ENCODE peak calls at places on chromosomes 2 and 18, in four cellular contexts. One of them, this sample, is unnamed.

GRCh38 chr2:111896007-111896406 is 2.4 kb upstream of the MERTK start:
- DNase-seq in DND-41: no peak
- DNase-seq in K562: peak
- DNase-seq in HCT116: no peak
- DNase-seq in this sample: no peak

GRCh38 chr2:204625135-204625534 is 79.9 kb downstream of the PARD3B start:
- DNase-seq in K562: no peak
- DNase-seq in DND-41: no peak
- DNase-seq in HCT116: no peak
- DNase-seq in this sample: no peak

GRCh38 chr18:52156166-52156565 is 183.8 kb upstream of the DCC start:
- DNase-seq in K562: no peak
- DNase-seq in DND-41: no peak
- DNase-seq in HCT116: no peak
- DNase-seq in this sample: no peak

GRCh38 chr2:219459460-219460311 is 25.0 kb downstream of the SPEG start:
- DNase-seq in DND-41: peak
- DNase-seq in K562: peak
- DNase-seq in HCT116: no peak
- DNase-seq in this sample: no peak

GRCh38 chr18:59783138-59783537 is 85.9 kb upstream of the CCBE1 start:
- DNase-seq in DND-41: peak
- DNase-seq in HCT116: peak
- DNase-seq in K562: peak
- DNase-seq in this sample: no peak

GRCh38 chr2:19576411-19576810 is 218.0 kb upstream of the OSR1 start:
- DNase-seq in HCT116: no peak
- DNase-seq in DND-41: no peak
- DNase-seq in K562: no peak
- DNase-seq in this sample: peak

GRCh38 chr2:28206786-28207185 is 185.9 kb upstream of the FOSL2 start:
- DNase-seq in HCT116: no peak
- DNase-seq in K562: no peak
- DNase-seq in DND-41: no peak
- DNase-seq in this sample: no peak

GRCh38 chr2:187188783-187189631 is 259.0 kb downstream of the CALCRL start:
- DNase-seq in DND-41: no peak
- DNase-seq in K562: no peak
- DNase-seq in HCT116: no peak
- DNase-seq in this sample: no peak

GRCh38 chr2:140401056-140401455 is 1620.9 kb upstream of the NXPH2 start:
- DNase-seq in DND-41: no peak
- DNase-seq in K562: no peak
- DNase-seq in HCT116: no peak
- DNase-seq in this sample: no peak

GRCh38 chr2:105888625-105889024 is 143.9 kb downstream of the NCK2 start:
- DNase-seq in DND-41: peak
- DNase-seq in K562: peak
- DNase-seq in HCT116: peak
- DNase-seq in this sample: no peak

GRCh38 chr2:167331636-167332232 is 443.5 kb downstream of the XIRP2 start:
- DNase-seq in HCT116: no peak
- DNase-seq in DND-41: no peak
- DNase-seq in K562: no peak
- DNase-seq in this sample: no peak

GRCh38 chr2:10517351-10518043 is 69.4 kb upstream of the ODC1 start:
- DNase-seq in HCT116: no peak
- DNase-seq in K562: no peak
- DNase-seq in DND-41: no peak
- DNase-seq in this sample: no peak

GRCh38 chr18:58045265-58046086 is 1.4 kb downstream of the NEDD4L start:
- DNase-seq in HCT116: peak
- DNase-seq in DND-41: peak
- DNase-seq in K562: peak
- DNase-seq in this sample: peak

GRCh38 chr2:72156872-72157271 is 9.2 kb upstream of the CYP26B1 start:
- DNase-seq in DND-41: no peak
- DNase-seq in HCT116: no peak
- DNase-seq in K562: no peak
- DNase-seq in this sample: no peak

GRCh38 chr18:48138211-48138610 is 207.8 kb upstream of the SMAD2 start:
- DNase-seq in HCT116: no peak
- DNase-seq in K562: no peak
- DNase-seq in DND-41: no peak
- DNase-seq in this sample: no peak

GRCh38 chr18:44320619-44321460 is 359.8 kb upstream of the SETBP1 start:
- DNase-seq in DND-41: no peak
- DNase-seq in K562: no peak
- DNase-seq in HCT116: no peak
- DNase-seq in this sample: no peak

GRCh38 chr2:168626096-168626495 is 170.0 kb downstream of the CERS6 start:
- DNase-seq in K562: no peak
- DNase-seq in HCT116: no peak
- DNase-seq in DND-41: no peak
- DNase-seq in this sample: no peak

GRCh38 chr2:200335657-200336056 is 29.2 kb downstream of the SPATS2L start:
- DNase-seq in DND-41: no peak
- DNase-seq in HCT116: no peak
- DNase-seq in K562: no peak
- DNase-seq in this sample: no peak

GRCh38 chr2:12982149-12982584 is 265.4 kb downstream of the TRIB2 start:
- DNase-seq in HCT116: no peak
- DNase-seq in DND-41: no peak
- DNase-seq in K562: no peak
- DNase-seq in this sample: no peak

GRCh38 chr2:116952254-116952653 is 862.2 kb upstream of the DDX18 start:
- DNase-seq in K562: no peak
- DNase-seq in HCT116: no peak
- DNase-seq in DND-41: no peak
- DNase-seq in this sample: no peak

GRCh38 chr2:71607490-71607889 is 154.1 kb downstream of the DYSF start:
- DNase-seq in DND-41: no peak
- DNase-seq in K562: no peak
- DNase-seq in HCT116: no peak
- DNase-seq in this sample: no peak

GRCh38 chr2:85662899-85663683 is 4.9 kb downstream of the SFTPB start:
- DNase-seq in K562: peak
- DNase-seq in DND-41: no peak
- DNase-seq in HCT116: peak
- DNase-seq in this sample: no peak

GRCh38 chr2:105299290-105299689 is 30.2 kb downstream of the TGFBRAP1 start:
- DNase-seq in DND-41: no peak
- DNase-seq in K562: peak
- DNase-seq in HCT116: no peak
- DNase-seq in this sample: no peak

GRCh38 chr2:41919135-41919534 is 128.7 kb upstream of the PKDCC start:
- DNase-seq in K562: no peak
- DNase-seq in HCT116: no peak
- DNase-seq in DND-41: no peak
- DNase-seq in this sample: no peak

GRCh38 chr18:54671291-54671881 is 80.3 kb downstream of the DYNAP start:
- DNase-seq in DND-41: no peak
- DNase-seq in K562: peak
- DNase-seq in HCT116: peak
- DNase-seq in this sample: no peak

GRCh38 chr2:166413255-166413654 is 37.5 kb upstream of the SCN9A start:
- DNase-seq in DND-41: no peak
- DNase-seq in HCT116: no peak
- DNase-seq in K562: peak
- DNase-seq in this sample: no peak

GRCh38 chr2:48339451-48339850 is 190.5 kb upstream of the STON1 start:
- DNase-seq in K562: no peak
- DNase-seq in DND-41: no peak
- DNase-seq in HCT116: no peak
- DNase-seq in this sample: no peak

GRCh38 chr2:85438291-85439110 is 20.0 kb downstream of the SH2D6 start:
- DNase-seq in DND-41: no peak
- DNase-seq in K562: no peak
- DNase-seq in HCT116: no peak
- DNase-seq in this sample: no peak

GRCh38 chr2:236955675-236956618 is 129.7 kb upstream of the COPS8 start:
- DNase-seq in K562: peak
- DNase-seq in HCT116: no peak
- DNase-seq in DND-41: no peak
- DNase-seq in this sample: no peak

GRCh38 chr2:71348302-71348701 is 16.7 kb downstream of the ZNF638 start:
- DNase-seq in K562: peak
- DNase-seq in HCT116: no peak
- DNase-seq in DND-41: peak
- DNase-seq in this sample: no peak

GRCh38 chr2:218828477-218828778 is 3.2 kb downstream of the PRKAG3 start:
- DNase-seq in K562: no peak
- DNase-seq in HCT116: no peak
- DNase-seq in DND-41: no peak
- DNase-seq in this sample: no peak

GRCh38 chr2:10229462-10230099 is 73.1 kb upstream of the HPCAL1 start:
- DNase-seq in DND-41: no peak
- DNase-seq in HCT116: no peak
- DNase-seq in K562: no peak
- DNase-seq in this sample: no peak

GRCh38 chr2:180143633-180144032 is 136.5 kb upstream of the CWC22 start:
- DNase-seq in HCT116: no peak
- DNase-seq in DND-41: no peak
- DNase-seq in K562: peak
- DNase-seq in this sample: no peak

GRCh38 chr2:63050916-63051794 is 525 bp downstream of the OTX1 start:
- DNase-seq in HCT116: no peak
- DNase-seq in K562: peak
- DNase-seq in DND-41: peak
- DNase-seq in this sample: no peak

GRCh38 chr18:79803611-79804051 is 5.9 kb downstream of the KCNG2 start:
- DNase-seq in HCT116: no peak
- DNase-seq in K562: no peak
- DNase-seq in DND-41: no peak
- DNase-seq in this sample: no peak

GRCh38 chr2:229350117-229350805 is 79.2 kb upstream of the PID1 start:
- DNase-seq in K562: no peak
- DNase-seq in DND-41: no peak
- DNase-seq in HCT116: no peak
- DNase-seq in this sample: no peak

GRCh38 chr18:40258298-40258697 is 1696.7 kb upstream of the PIK3C3 start:
- DNase-seq in DND-41: no peak
- DNase-seq in K562: no peak
- DNase-seq in HCT116: no peak
- DNase-seq in this sample: no peak

GRCh38 chr2:51165534-51166260 is 133.8 kb upstream of the NRXN1 start:
- DNase-seq in K562: no peak
- DNase-seq in DND-41: no peak
- DNase-seq in HCT116: no peak
- DNase-seq in this sample: no peak
- H2AFZ ChIP-seq in K562: no peak
- H2AFZ ChIP-seq in DND-41: no peak
- H2AFZ ChIP-seq in HCT116: no peak
- H2AFZ ChIP-seq in this sample: no peak

GRCh38 chr2:118120001-118120400 is 31.7 kb downstream of the INSIG2 start:
- DNase-seq in DND-41: no peak
- DNase-seq in K562: no peak
- DNase-seq in HCT116: no peak
- DNase-seq in this sample: no peak
- H3K4me2 ChIP-seq in DND-41: no peak
- H3K4me2 ChIP-seq in K562: no peak
- H3K4me2 ChIP-seq in HCT116: no peak
- H3K4me2 ChIP-seq in this sample: no peak

GRCh38 chr2:238739668-238740067 is 108.2 kb upstream of the TWIST2 start:
- DNase-seq in HCT116: no peak
- DNase-seq in K562: peak
- DNase-seq in DND-41: no peak
- DNase-seq in this sample: no peak
- TF ChIP-seq CTCF in HCT116: peak
- TF ChIP-seq CTCF in K562: no peak
- TF ChIP-seq CTCF in DND-41: peak
- TF ChIP-seq CTCF in this sample: peak

DNA sequence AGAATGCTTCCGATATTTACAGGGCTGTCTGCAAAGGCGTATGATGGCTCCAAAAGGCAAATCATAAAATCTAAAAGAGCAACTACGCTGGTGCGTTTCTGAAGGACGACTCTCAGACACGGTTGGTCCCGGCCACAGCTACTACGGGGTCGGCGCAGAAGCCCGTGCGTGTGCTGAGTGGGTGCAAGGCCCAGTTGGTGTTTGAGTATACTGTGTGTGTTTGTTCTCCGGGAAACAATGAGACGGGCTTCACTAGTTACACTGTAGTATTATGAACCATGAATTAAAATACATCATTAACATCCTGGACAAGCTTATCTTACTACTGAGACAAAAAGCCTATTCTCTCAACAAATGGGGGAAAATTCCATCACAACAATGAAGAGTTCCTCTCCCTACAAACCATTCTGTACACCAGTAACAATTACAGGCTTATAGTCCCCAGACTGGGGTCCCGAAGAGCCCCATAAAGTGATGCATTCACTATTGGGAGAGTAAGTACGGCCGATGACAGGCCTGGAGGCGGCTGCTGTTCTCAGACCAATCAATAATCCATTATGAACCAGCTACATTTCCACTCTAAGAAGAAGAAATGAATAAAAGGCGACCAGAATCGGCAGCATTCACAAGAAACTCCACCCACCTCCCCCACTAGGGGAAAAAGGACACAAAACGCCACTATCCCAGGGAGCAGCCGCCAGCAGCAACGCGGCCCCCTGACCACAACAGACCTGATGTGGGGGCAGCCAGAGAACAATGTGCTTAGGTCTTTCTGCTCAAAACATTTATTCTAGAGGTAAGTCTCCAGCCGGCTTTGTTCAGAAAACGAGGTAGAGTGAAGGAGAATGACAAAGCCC is 43.3 kb downstream of the ZNF516 start:
- DNase-seq in DND-41: no peak
- DNase-seq in K562: no peak
- DNase-seq in HCT116: no peak
- DNase-seq in this sample: no peak
- H2AFZ ChIP-seq in DND-41: no peak
- H2AFZ ChIP-seq in K562: no peak
- H2AFZ ChIP-seq in HCT116: no peak
- H2AFZ ChIP-seq in this sample: peak

DNA sequence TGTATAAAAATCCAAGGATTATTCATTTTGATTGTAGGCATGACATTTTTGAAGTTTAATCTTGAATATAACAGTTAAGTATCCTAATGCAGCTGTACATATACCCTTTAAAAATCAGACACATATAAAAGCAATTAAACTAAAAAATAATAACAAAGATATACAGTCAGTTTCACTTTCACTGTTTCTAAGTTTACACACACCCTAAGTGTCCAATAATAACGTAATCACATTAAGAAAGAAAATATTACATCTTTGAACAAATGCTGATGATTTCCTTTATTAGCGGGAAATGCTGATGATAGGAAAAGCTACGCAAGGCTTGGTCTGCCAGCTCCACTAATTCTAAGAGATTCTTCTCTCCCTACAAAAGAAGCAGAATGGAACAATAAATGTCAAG is 38.8 kb downstream of the RTTN start:
- DNase-seq in K562: no peak
- DNase-seq in HCT116: no peak
- DNase-seq in DND-41: no peak
- DNase-seq in this sample: no peak
- H3K4me2 ChIP-seq in K562: no peak
- H3K4me2 ChIP-seq in HCT116: no peak
- H3K4me2 ChIP-seq in DND-41: no peak
- H3K4me2 ChIP-seq in this sample: no peak

GRCh38 chr2:120177011-120177621 is 46.1 kb downstream of the TMEM185B start:
- DNase-seq in DND-41: peak
- DNase-seq in K562: peak
- DNase-seq in HCT116: no peak
- DNase-seq in this sample: peak
- TF ChIP-seq CTCF in DND-41: peak
- TF ChIP-seq CTCF in K562: peak
- TF ChIP-seq CTCF in HCT116: no peak
- TF ChIP-seq CTCF in this sample: peak

This sample was measured in keratinocyte.